ENCODE peak calls at places on chromosome 6, in nine cellular contexts. P is endothelial cell of umbilical vein, C is body of pancreas, E is psoas muscle, V is GM23338, F is endodermal cell, R is lower lobe of right lung, H is fibroblast of lung, X is lung. J is an unnamed sample.

GRCh38 chr6:97669191-97669651 is 386.2 kb upstream of the MMS22L start:
- DNase-seq in R (no peak), P (no peak), F (peak; percentile 77), E (no peak), X (no peak), C (no peak), V (peak; percentile 47), H (peak; percentile 28), J (no peak)

GRCh38 chr6:146578054-146578453 is 20.7 kb upstream of the ADGB start:
- DNase-seq in F (no peak), P (no peak), E (no peak), H (no peak), R (no peak), V (no peak), X (no peak), C (no peak), J (peak; percentile 85)

GRCh38 chr6:146912730-146913680 is 291.2 kb upstream of the STXBP5 start:
- DNase-seq in P (peak; percentile 35), F (no peak), C (no peak), E (no peak), H (peak; percentile 40), X (no peak), R (no peak), V (no peak), J (no peak)

GRCh38 chr6:34241351-34242215 is 4.9 kb downstream of the HMGA1 start:
- DNase-seq in F (no peak), H (no peak), E (no peak), C (no peak), V (no peak), X (no peak), R (peak; percentile 27), P (no peak), J (no peak)

GRCh38 chr6:28142446-28142845 is 763 bp downstream of the ZKSCAN8 start:
- DNase-seq in P (peak; percentile 4), F (no peak), E (no peak), X (no peak), H (peak; percentile 24), R (no peak), C (no peak), V (no peak), J (peak; percentile 16)

GRCh38 chr6:165804331-165805066 is 141.5 kb upstream of the PDE10A start:
- DNase-seq in C (no peak), F (peak; percentile 75), P (peak; percentile 2), V (peak; percentile 52), H (no peak), X (no peak), E (no peak), R (no peak), J (no peak)

GRCh38 chr6:119351005-119351394 is 1.4 kb upstream of the MAN1A1 start:
- DNase-seq in P (peak; percentile 48), C (no peak), X (no peak), E (no peak), H (peak; percentile 81), F (no peak), V (no peak), R (no peak), J (peak; percentile 35)

GRCh38 chr6:36386495-36387439 is 702 bp downstream of the ETV7 start:
- DNase-seq in X (peak; percentile 38), P (peak; percentile 74), R (peak; percentile 63), F (peak; percentile 83), E (no peak), H (peak; percentile 57), C (peak; percentile 39), V (peak; percentile 65), J (peak; percentile 68)

GRCh38 chr6:6587696-6588063 is 840 bp upstream of the LY86 start:
- DNase-seq in X (no peak), C (no peak), R (no peak), F (no peak), H (no peak), V (no peak), E (no peak), P (no peak), J (no peak)

GRCh38 chr6:30743099-30744053 is 889 bp upstream of the FLOT1 start:
- DNase-seq in P (peak; percentile 36), E (peak; percentile 41), C (peak; percentile 22), H (peak; percentile 29), X (no peak), V (no peak), R (peak; percentile 51), F (no peak), J (peak; percentile 50)

GRCh38 chr6:30742316-30743098 is at the start of gene FLOT1:
- DNase-seq in C (peak; percentile 99), E (peak; percentile 99), H (peak; percentile 97), P (peak; percentile 94), V (peak; percentile 94), X (peak; percentile 99), F (peak; percentile 99), R (peak; percentile 99), J (peak; percentile 99)

GRCh38 chr6:30740993-30741784 is 1.3 kb downstream of the FLOT1 start:
- DNase-seq in R (no peak), X (no peak), E (no peak), F (peak; percentile 79), V (no peak), H (no peak), P (peak; percentile 66), C (no peak), J (no peak)

GRCh38 chr6:30740540-30740870 is 2.0 kb downstream of the FLOT1 start:
- DNase-seq in V (no peak), C (no peak), H (no peak), F (no peak), P (peak; percentile 47), X (no peak), R (no peak), E (no peak), J (no peak)

GRCh38 chr6:30741789-30742315 is 635 bp downstream of the FLOT1 start:
- DNase-seq in P (peak; percentile 90), V (no peak), X (no peak), C (no peak), E (no peak), F (no peak), H (no peak), R (no peak), J (peak; percentile 41)
- H3K4me1 ChIP-seq in P (peaks cover 48% of the 10 kb centered on the region), V (peaks cover 19% of the 10 kb centered on the region), X (peaks cover 14% of the 10 kb centered on the region), C (peaks cover 53% of the 10 kb centered on the region), E (peaks cover 19% of the 10 kb centered on the region), F (peaks cover 5% of the 10 kb centered on the region), H (peaks cover 13% of the 10 kb centered on the region), R (peaks cover 59% of the 10 kb centered on the region), J (peaks cover 19% of the 10 kb centered on the region)

DNA sequence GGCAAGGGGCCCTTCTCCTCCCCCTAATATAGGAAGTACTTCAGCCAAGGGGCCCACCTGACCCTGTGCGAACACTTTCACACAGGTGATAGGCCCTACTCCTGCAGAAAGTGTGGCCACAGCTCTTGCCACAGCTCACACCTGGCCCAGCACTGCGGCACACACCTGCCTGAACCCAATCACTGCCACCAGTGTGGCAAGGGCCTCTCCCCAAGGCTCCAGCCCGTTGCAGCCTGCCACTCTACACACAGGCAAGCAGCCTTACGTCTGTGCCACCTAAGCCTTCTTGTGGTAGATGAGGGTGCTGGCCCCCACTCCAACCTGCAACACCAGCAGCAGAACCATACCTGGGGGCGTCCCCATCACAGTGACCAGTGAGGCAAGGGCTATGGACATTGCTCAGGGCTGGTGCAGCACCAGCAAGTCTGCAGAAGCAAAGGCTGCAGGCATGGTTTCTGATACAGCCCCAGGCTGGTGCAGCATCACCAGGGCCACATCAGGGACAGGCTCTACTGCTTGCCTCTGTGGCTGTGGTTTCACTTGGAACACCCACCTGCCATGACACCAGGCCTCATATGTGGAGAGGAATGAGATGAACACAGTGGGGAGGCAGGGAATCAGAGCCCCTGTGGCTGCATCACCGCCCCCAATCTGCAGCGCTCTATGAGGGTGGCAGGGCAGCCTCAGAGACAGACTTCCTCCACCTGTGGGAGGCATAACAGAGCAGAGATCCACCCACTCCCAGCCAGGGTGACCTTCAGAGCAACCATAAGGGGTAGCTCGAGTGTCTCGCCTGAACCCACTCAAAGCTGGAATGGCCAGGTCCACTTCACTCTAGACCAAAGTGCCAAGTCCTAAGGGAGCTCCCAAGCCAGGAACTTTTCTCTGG is 7.7 kb downstream of the RING1 start:
- DNase-seq in C (no peak), H (no peak), F (no peak), R (no peak), X (no peak), V (no peak), P (no peak), E (no peak), J (no peak)
- TF ChIP-seq CTCF in C (no peak), H (no peak), F (no peak), R (no peak), X (no peak), V (no peak), P (no peak), E (no peak), J (no peak)

GRCh38 chr6:3335169-3335568 is 76.4 kb downstream of the PSMG4 start:
- DNase-seq in C (no peak), V (no peak), H (no peak), X (no peak), P (no peak), E (no peak), F (peak; percentile 31), R (no peak), J (no peak)
- H3K4me1 ChIP-seq in C (peaks cover 89% of the 10 kb centered on the region), V (peaks cover 53% of the 10 kb centered on the region), H (no peaks in the 10 kb centered on the region), X (peaks cover 9% of the 10 kb centered on the region), P (peaks cover 8% of the 10 kb centered on the region), E (peaks cover 65% of the 10 kb centered on the region), F (no peaks in the 10 kb centered on the region), R (peaks cover 30% of the 10 kb centered on the region), J (peaks cover 4% of the 10 kb centered on the region)

GRCh38 chr6:19712012-19712688 is 125.0 kb upstream of the ID4 start:
- DNase-seq in E (no peak), F (peak; percentile 62), X (no peak), P (no peak), C (no peak), V (no peak), R (no peak), H (no peak), J (no peak)
- TF ChIP-seq CTCF in E (no peak), F (peak; percentile 28), X (no peak), P (no peak), C (no peak), V (peak; percentile 28), R (no peak), H (no peak), J (no peak)

GRCh38 chr6:41553405-41553999 is 7.3 kb downstream of the FOXP4 start:
- DNase-seq in R (no peak), V (no peak), E (no peak), X (no peak), F (peak; percentile 64), H (no peak), C (no peak), P (no peak), J (no peak)

GRCh38 chr6:41552723-41553122 is 6.5 kb downstream of the FOXP4 start:
- DNase-seq in E (no peak), V (no peak), R (no peak), F (no peak), C (no peak), X (no peak), P (no peak), H (no peak), J (no peak)

GRCh38 chr6:41557305-41557704 is 11.1 kb downstream of the FOXP4 start:
- DNase-seq in R (no peak), F (no peak), E (no peak), P (no peak), V (no peak), C (no peak), X (no peak), H (no peak), J (no peak)

GRCh38 chr6:41558033-41558807 is 12.0 kb downstream of the FOXP4 start:
- DNase-seq in E (no peak), X (no peak), H (no peak), F (peak; percentile 59), V (no peak), P (no peak), C (peak; percentile 85), R (no peak), J (no peak)

GRCh38 chr6:41555326-41556300 is 9.4 kb downstream of the FOXP4 start:
- DNase-seq in E (no peak), X (no peak), R (no peak), H (no peak), V (peak; percentile 76), F (peak; percentile 71), C (no peak), P (no peak), J (no peak)
- H3K4me1 ChIP-seq in E (peaks cover 17% of the 10 kb centered on the region), X (peaks cover 12% of the 10 kb centered on the region), R (peaks cover 17% of the 10 kb centered on the region), H (no peaks in the 10 kb centered on the region), V (peaks cover 88% of the 10 kb centered on the region), F (peaks cover 28% of the 10 kb centered on the region), C (peaks cover 73% of the 10 kb centered on the region), P (peaks cover 2% of the 10 kb centered on the region), J (peaks cover 14% of the 10 kb centered on the region)

J was measured in mammary epithelial cell.